ENCODE peak calls at places on chromosome X, in ten cellular contexts. One of them, this sample, is unnamed. For H3K4me1, the result is how much of the 10 kb centered on the place peaks cover.

GRCh38 chrX:117063224-117063623 is 600.4 kb upstream of the CT83 start:
- DNase-seq in GM23338: no peak
- DNase-seq in PC-9: no peak
- DNase-seq in ovary: no peak
- DNase-seq in stomach: no peak
- DNase-seq in cardiac muscle cell: no peak
- DNase-seq in CD8-positive, alpha-beta T cell: no peak
- DNase-seq in tibial nerve: no peak
- DNase-seq in A549: no peak
- DNase-seq in aorta: no peak
- DNase-seq in this sample: no peak

GRCh38 chrX:97672138-97672537 is 788.4 kb downstream of the RPA4 start:
- DNase-seq in tibial nerve: no peak
- DNase-seq in CD8-positive, alpha-beta T cell: no peak
- DNase-seq in stomach: no peak
- DNase-seq in ovary: no peak
- DNase-seq in A549: no peak
- DNase-seq in PC-9: no peak
- DNase-seq in aorta: no peak
- DNase-seq in cardiac muscle cell: no peak
- DNase-seq in GM23338: no peak
- DNase-seq in this sample: no peak

GRCh38 chrX:141469469-141469868 is 115.1 kb downstream of the SPANXA1 start:
- DNase-seq in aorta: no peak
- DNase-seq in stomach: no peak
- DNase-seq in ovary: no peak
- DNase-seq in PC-9: peak
- DNase-seq in A549: peak
- DNase-seq in tibial nerve: no peak
- DNase-seq in CD8-positive, alpha-beta T cell: no peak
- DNase-seq in cardiac muscle cell: no peak
- DNase-seq in GM23338: no peak
- DNase-seq in this sample: no peak

GRCh38 chrX:30735839-30736238 is 82.6 kb downstream of the GK start:
- DNase-seq in A549: peak
- DNase-seq in stomach: peak
- DNase-seq in tibial nerve: peak
- DNase-seq in GM23338: peak
- DNase-seq in ovary: no peak
- DNase-seq in aorta: peak
- DNase-seq in cardiac muscle cell: peak
- DNase-seq in PC-9: peak
- DNase-seq in CD8-positive, alpha-beta T cell: peak
- DNase-seq in this sample: peak

GRCh38 chrX:37746951-37747350 is 32.9 kb upstream of the CYBB start:
- DNase-seq in stomach: no peak
- DNase-seq in GM23338: no peak
- DNase-seq in tibial nerve: no peak
- DNase-seq in cardiac muscle cell: no peak
- DNase-seq in PC-9: no peak
- DNase-seq in A549: no peak
- DNase-seq in ovary: no peak
- DNase-seq in aorta: no peak
- DNase-seq in CD8-positive, alpha-beta T cell: no peak
- DNase-seq in this sample: no peak

GRCh38 chrX:130166503-130166777 is 799 bp upstream of the AIFM1 start:
- DNase-seq in PC-9: no peak
- DNase-seq in ovary: no peak
- DNase-seq in cardiac muscle cell: no peak
- DNase-seq in GM23338: no peak
- DNase-seq in A549: no peak
- DNase-seq in stomach: no peak
- DNase-seq in aorta: no peak
- DNase-seq in tibial nerve: no peak
- DNase-seq in CD8-positive, alpha-beta T cell: no peak
- DNase-seq in this sample: no peak

GRCh38 chrX:123830309-123830708 is 29.5 kb upstream of the XIAP start:
- DNase-seq in aorta: peak
- DNase-seq in ovary: no peak
- DNase-seq in cardiac muscle cell: no peak
- DNase-seq in tibial nerve: no peak
- DNase-seq in CD8-positive, alpha-beta T cell: no peak
- DNase-seq in A549: peak
- DNase-seq in GM23338: peak
- DNase-seq in PC-9: no peak
- DNase-seq in stomach: peak
- DNase-seq in this sample: no peak

GRCh38 chrX:138691186-138691585 is 20.3 kb downstream of the FGF13 start:
- DNase-seq in ovary: no peak
- DNase-seq in stomach: no peak
- DNase-seq in aorta: no peak
- DNase-seq in tibial nerve: no peak
- DNase-seq in A549: no peak
- DNase-seq in cardiac muscle cell: no peak
- DNase-seq in GM23338: no peak
- DNase-seq in PC-9: no peak
- DNase-seq in CD8-positive, alpha-beta T cell: no peak
- DNase-seq in this sample: no peak

GRCh38 chrX:39690541-39691415 is 407.0 kb downstream of the BCOR start:
- DNase-seq in tibial nerve: no peak
- DNase-seq in ovary: no peak
- DNase-seq in CD8-positive, alpha-beta T cell: no peak
- DNase-seq in GM23338: no peak
- DNase-seq in cardiac muscle cell: no peak
- DNase-seq in aorta: no peak
- DNase-seq in stomach: no peak
- DNase-seq in A549: no peak
- DNase-seq in PC-9: no peak
- DNase-seq in this sample: no peak

DNA sequence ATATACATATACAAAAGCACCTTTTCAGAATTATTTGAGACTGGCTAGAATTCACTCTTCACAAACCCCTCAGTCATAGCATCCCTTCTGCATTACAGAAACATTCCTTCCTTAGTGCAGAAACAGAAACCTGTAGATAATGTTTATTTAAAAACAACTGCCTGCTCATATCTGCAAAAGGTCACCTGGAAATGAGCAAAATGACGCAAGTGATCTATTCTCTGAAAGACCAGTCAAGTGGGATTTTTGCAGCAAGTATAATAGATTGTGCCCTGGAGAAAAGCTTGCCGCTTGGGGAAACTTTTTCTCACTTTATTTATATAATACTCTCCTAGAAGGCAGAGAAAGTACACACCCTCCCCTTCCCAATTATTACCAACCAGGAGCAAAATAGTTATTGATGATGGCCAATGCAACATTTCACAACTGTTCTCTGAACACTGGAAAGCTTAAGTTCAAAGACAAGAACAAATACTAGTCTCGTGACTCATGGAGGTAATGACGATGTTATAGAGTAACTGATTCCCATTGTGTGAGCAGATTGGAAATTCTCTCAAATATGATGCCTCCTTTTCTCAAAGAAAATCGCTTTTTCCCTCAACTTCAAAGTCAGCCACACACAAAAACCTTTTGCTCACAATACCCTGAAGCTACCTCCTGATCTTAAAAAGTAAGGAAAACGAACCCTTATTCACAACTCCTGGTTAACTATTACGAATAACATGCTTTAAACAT is 41.2 kb downstream of the MID1 start:
- DNase-seq in tibial nerve: no peak
- DNase-seq in aorta: no peak
- DNase-seq in A549: no peak
- DNase-seq in stomach: no peak
- DNase-seq in ovary: no peak
- DNase-seq in cardiac muscle cell: no peak
- DNase-seq in CD8-positive, alpha-beta T cell: no peak
- DNase-seq in PC-9: peak
- DNase-seq in GM23338: no peak
- DNase-seq in this sample: no peak
- H3K4me1 ChIP-seq in tibial nerve: under half
- H3K4me1 ChIP-seq in aorta: under half
- H3K4me1 ChIP-seq in A549: half or more
- H3K4me1 ChIP-seq in stomach: under half
- H3K4me1 ChIP-seq in ovary: under half
- H3K4me1 ChIP-seq in cardiac muscle cell: under half
- H3K4me1 ChIP-seq in CD8-positive, alpha-beta T cell: under half
- H3K4me1 ChIP-seq in PC-9: under half
- H3K4me1 ChIP-seq in GM23338: under half
- H3K4me1 ChIP-seq in this sample: under half

GRCh38 chrX:24282381-24283121 is 31.3 kb downstream of the SUPT20HL2 start:
- DNase-seq in GM23338: peak
- DNase-seq in cardiac muscle cell: peak
- DNase-seq in PC-9: no peak
- DNase-seq in A549: no peak
- DNase-seq in CD8-positive, alpha-beta T cell: no peak
- DNase-seq in stomach: no peak
- DNase-seq in tibial nerve: no peak
- DNase-seq in aorta: no peak
- DNase-seq in ovary: no peak
- DNase-seq in this sample: no peak
- H3K27ac ChIP-seq in GM23338: no peak
- H3K27ac ChIP-seq in cardiac muscle cell: no peak
- H3K27ac ChIP-seq in PC-9: no peak
- H3K27ac ChIP-seq in A549: no peak
- H3K27ac ChIP-seq in CD8-positive, alpha-beta T cell: no peak
- H3K27ac ChIP-seq in stomach: no peak
- H3K27ac ChIP-seq in tibial nerve: peak
- H3K27ac ChIP-seq in aorta: no peak
- H3K27ac ChIP-seq in ovary: no peak
- H3K27ac ChIP-seq in this sample: no peak

GRCh38 chrX:152733261-152733975 is at the start of the genes CSAG1 and MAGEA12:
- DNase-seq in CD8-positive, alpha-beta T cell: no peak
- DNase-seq in ovary: no peak
- DNase-seq in stomach: no peak
- DNase-seq in cardiac muscle cell: no peak
- DNase-seq in GM23338: no peak
- DNase-seq in PC-9: peak
- DNase-seq in A549: no peak
- DNase-seq in aorta: no peak
- DNase-seq in tibial nerve: no peak
- DNase-seq in this sample: no peak
- H3K4me3 ChIP-seq in CD8-positive, alpha-beta T cell: no peak
- H3K4me3 ChIP-seq in ovary: no peak
- H3K4me3 ChIP-seq in stomach: no peak
- H3K4me3 ChIP-seq in cardiac muscle cell: no peak
- H3K4me3 ChIP-seq in GM23338: no peak
- H3K4me3 ChIP-seq in PC-9: peak
- H3K4me3 ChIP-seq in A549: no peak
- H3K4me3 ChIP-seq in aorta: no peak
- H3K4me3 ChIP-seq in tibial nerve: no peak
- H3K4me3 ChIP-seq in this sample: no peak

GRCh38 chrX:136067097-136067496 is 80.2 kb upstream of the FHL1 start:
- DNase-seq in tibial nerve: no peak
- DNase-seq in ovary: no peak
- DNase-seq in aorta: no peak
- DNase-seq in stomach: no peak
- DNase-seq in CD8-positive, alpha-beta T cell: no peak
- DNase-seq in cardiac muscle cell: no peak
- DNase-seq in PC-9: no peak
- DNase-seq in GM23338: no peak
- DNase-seq in A549: no peak
- DNase-seq in this sample: no peak

GRCh38 chrX:136063340-136064079 is 78.3 kb downstream of the SLC9A6 start:
- DNase-seq in A549: no peak
- DNase-seq in PC-9: no peak
- DNase-seq in cardiac muscle cell: no peak
- DNase-seq in CD8-positive, alpha-beta T cell: no peak
- DNase-seq in ovary: no peak
- DNase-seq in tibial nerve: peak
- DNase-seq in aorta: peak
- DNase-seq in GM23338: no peak
- DNase-seq in stomach: no peak
- DNase-seq in this sample: no peak

GRCh38 chrX:136067946-136068345 is 79.4 kb upstream of the FHL1 start:
- DNase-seq in cardiac muscle cell: no peak
- DNase-seq in A549: no peak
- DNase-seq in GM23338: no peak
- DNase-seq in aorta: no peak
- DNase-seq in stomach: no peak
- DNase-seq in CD8-positive, alpha-beta T cell: no peak
- DNase-seq in PC-9: no peak
- DNase-seq in tibial nerve: no peak
- DNase-seq in ovary: no peak
- DNase-seq in this sample: no peak

GRCh38 chrX:136064661-136065043 is 79.4 kb downstream of the SLC9A6 start:
- DNase-seq in cardiac muscle cell: no peak
- DNase-seq in tibial nerve: no peak
- DNase-seq in GM23338: no peak
- DNase-seq in ovary: no peak
- DNase-seq in CD8-positive, alpha-beta T cell: no peak
- DNase-seq in A549: no peak
- DNase-seq in stomach: no peak
- DNase-seq in PC-9: no peak
- DNase-seq in aorta: no peak
- DNase-seq in this sample: no peak

DNA sequence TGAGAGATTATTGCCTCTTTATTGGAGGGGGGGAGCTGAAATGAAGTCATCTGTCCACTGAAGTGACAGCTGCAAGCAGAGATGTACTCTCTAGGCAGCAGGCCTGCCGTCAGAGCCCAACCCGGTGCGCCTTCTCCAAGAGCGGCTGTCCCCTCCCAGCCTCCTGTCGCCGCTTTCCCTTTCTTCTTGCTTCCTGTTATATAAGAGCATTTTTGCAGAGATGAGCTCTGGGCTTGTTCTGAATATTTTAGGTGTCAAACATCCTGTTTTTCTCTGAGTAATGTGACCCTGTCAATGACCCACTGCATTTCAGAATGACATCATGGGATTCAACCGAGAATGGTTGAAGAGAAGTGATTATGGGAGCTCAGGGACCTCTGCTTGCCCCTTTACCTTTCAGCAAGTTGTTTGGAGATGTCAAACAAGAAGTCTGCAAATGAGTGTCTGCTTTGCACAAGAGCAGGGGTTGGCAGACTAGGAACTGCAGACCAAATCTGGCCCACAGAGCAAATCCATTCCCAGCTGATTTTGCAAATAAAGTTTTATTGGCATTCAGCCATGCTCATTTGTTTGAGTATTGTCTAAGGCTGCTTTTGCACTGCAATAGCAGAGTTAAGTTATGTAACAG is 79.9 kb downstream of the SLC9A6 start:
- DNase-seq in CD8-positive, alpha-beta T cell: peak
- DNase-seq in GM23338: no peak
- DNase-seq in stomach: no peak
- DNase-seq in cardiac muscle cell: peak
- DNase-seq in A549: no peak
- DNase-seq in ovary: no peak
- DNase-seq in aorta: peak
- DNase-seq in tibial nerve: peak
- DNase-seq in PC-9: peak
- DNase-seq in this sample: peak
- H3K4me1 ChIP-seq in CD8-positive, alpha-beta T cell: under half
- H3K4me1 ChIP-seq in GM23338: under half
- H3K4me1 ChIP-seq in stomach: under half
- H3K4me1 ChIP-seq in cardiac muscle cell: under half
- H3K4me1 ChIP-seq in A549: under half
- H3K4me1 ChIP-seq in ovary: under half
- H3K4me1 ChIP-seq in aorta: under half
- H3K4me1 ChIP-seq in tibial nerve: under half
- H3K4me1 ChIP-seq in PC-9: under half
- H3K4me1 ChIP-seq in this sample: under half

GRCh38 chrX:84188320-84188834 is 378 bp upstream of the RPS6KA6 start:
- DNase-seq in A549: peak
- DNase-seq in aorta: peak
- DNase-seq in CD8-positive, alpha-beta T cell: no peak
- DNase-seq in cardiac muscle cell: peak
- DNase-seq in GM23338: peak
- DNase-seq in ovary: peak
- DNase-seq in tibial nerve: no peak
- DNase-seq in PC-9: peak
- DNase-seq in stomach: peak
- DNase-seq in this sample: peak
- H3K27ac ChIP-seq in A549: peak
- H3K27ac ChIP-seq in aorta: no peak
- H3K27ac ChIP-seq in CD8-positive, alpha-beta T cell: no peak
- H3K27ac ChIP-seq in cardiac muscle cell: no peak
- H3K27ac ChIP-seq in GM23338: no peak
- H3K27ac ChIP-seq in ovary: peak
- H3K27ac ChIP-seq in tibial nerve: peak
- H3K27ac ChIP-seq in PC-9: no peak
- H3K27ac ChIP-seq in stomach: no peak
- H3K27ac ChIP-seq in this sample: no peak